ENCODE peak calls at places on chromosomes 11 and 22, in four cellular contexts. J, R, U and A are unnamed samples.

GRCh38 chr11:130109441-130109840 is 39.7 kb downstream of the APLP2 start:
- DNase-seq in J (no peak), R (no peak), U (no peak), A (no peak)

GRCh38 chr11:70116386-70117077 is 38.4 kb downstream of the ANO1 start:
- DNase-seq in J (no peak), R (no peak), U (no peak), A (no peak)

GRCh38 chr11:113387605-113388211 is at the start of gene ANKK1:
- DNase-seq in J (no peak), R (no peak), U (no peak), A (no peak)

GRCh38 chr11:100719362-100719761 is 32.3 kb downstream of the ARHGAP42 start:
- DNase-seq in J (peak), R (peak), U (no peak), A (no peak)

GRCh38 chr11:129435499-129436245 is 60.0 kb downstream of the BARX2 start:
- DNase-seq in J (peak), R (peak), U (no peak), A (no peak)

GRCh38 chr22:20552913-20553401 is 45.5 kb downstream of the MED15 start:
- DNase-seq in J (no peak), R (no peak), U (peak), A (no peak)

GRCh38 chr22:39933741-39934140 is 26.5 kb upstream of the TMA7B start:
- DNase-seq in J (no peak), R (no peak), U (no peak), A (no peak)

GRCh38 chr11:404551-405264 is 10.1 kb downstream of the SIGIRR start:
- DNase-seq in J (no peak), R (no peak), U (no peak), A (no peak)

GRCh38 chr11:12864316-12865156 is 144.6 kb upstream of the RASSF10 start:
- DNase-seq in J (peak), R (peak), U (peak), A (peak)

GRCh38 chr22:22682807-22683667 is 38.6 kb downstream of the GGTLC2 start:
- DNase-seq in J (no peak), R (no peak), U (peak), A (no peak)

GRCh38 chr22:44758354-44758969 is 6.1 kb downstream of the ARHGAP8 start:
- DNase-seq in J (no peak), R (peak), U (peak), A (peak)

DNA sequence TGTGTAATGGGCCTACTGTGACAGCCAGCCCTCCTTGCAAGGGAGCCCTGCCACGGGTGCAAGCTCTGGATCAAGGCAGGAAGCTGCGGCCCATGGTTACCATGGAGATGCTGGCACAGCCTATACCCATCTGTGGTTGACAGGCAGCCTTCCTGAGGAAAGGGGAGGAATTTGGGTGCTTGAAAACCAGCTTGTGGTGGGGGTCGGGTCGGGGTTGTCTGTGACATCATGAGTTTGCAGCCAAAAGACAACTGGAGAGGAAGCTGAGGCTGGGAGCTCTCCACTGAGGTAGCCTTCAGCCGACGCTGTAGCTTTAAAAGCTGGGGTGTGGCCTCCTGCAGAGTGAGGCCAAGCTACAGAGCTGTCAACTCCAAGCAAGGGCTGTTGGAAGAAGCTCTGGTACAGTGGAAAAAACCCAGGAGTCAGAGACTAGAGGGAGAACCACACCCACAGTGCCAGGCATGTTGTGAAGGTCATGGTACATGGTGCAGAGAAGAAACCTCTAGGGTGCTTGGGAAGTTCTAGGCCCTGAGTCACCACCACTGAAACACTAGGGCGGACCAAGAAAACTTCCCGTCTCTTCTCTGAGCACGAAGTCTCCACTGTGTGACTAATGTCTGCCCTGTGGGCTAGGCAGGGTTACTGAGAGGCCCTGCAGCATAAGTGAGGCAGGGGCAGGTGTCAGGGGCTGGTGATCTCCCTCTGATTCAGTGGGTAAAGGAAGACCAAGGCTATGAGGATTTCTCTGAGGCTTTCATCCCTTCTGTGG is 10.8 kb upstream of the LDHA start:
- DNase-seq in J (peak), R (peak), U (peak), A (peak)
- TF ChIP-seq CTCF in J (peak), R (no peak), U (no peak), A (no peak)

DNA sequence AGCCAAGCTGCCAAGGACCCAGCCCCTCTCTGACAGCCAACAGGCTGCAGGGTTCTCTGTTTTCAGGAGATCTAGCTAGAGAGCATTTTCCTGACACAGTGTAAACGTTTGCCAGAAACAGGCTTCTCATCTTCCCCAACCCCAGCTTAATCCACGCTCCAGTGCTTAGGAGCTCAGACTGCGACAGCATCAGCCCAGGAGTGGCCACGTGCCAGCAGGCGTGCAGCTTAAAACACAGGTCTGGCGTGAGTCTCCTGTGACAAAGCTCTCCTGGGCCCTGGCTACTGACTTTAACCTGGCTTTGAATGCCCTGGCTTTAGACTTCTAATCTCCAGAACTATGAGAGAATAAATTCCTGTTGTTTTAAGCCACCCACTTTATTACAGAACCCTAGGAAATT is 66.6 kb downstream of the GALNT18 start:
- DNase-seq in J (no peak), R (no peak), U (no peak), A (no peak)
- H3K27ac ChIP-seq in J (no peak), R (no peak), U (no peak), A (no peak)

DNA sequence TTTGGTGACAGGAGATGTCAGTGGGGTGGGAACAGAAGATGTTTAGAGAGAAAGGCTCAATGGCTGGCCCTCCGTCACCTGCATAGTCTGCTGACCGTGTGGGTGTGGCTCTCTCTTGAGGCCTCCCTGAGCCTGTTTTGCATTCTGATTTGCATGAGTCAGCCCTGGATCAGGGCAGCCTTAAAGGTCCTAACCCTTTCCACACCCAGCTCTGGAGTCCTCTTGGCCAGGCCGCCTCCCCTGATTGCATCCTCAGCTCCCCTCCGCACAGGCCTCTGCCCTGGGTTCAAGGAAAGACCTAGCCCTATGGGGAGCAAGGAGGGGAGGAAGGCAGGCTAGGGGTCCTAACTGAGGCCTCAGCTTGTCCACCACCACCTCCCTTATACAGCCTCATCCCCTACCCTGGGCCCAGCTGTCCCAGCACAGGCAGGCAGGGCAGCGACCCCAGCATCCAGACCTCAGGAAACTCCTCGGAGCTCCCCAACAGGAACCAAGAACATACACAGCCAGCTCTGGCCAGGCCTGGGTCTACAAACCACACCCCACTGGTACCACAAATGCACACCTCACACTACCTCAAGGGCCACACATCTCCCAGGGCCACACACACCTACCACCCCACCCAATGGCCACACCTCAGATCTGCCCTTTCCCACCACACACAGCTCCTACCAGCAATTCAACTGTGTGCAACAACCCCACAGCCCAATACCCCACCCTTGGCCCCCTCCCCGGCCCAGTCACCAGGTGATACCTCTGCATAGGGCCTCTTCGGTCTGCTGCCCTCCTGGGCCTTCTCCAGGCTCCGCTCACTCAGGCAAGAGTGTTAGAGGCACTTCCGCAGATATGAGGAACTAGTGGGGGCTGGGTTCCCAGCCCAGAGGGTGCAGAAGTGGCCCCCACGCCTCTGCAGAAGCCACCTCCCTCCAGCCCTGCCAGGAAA is 13.7 kb downstream of the ARAP1 start:
- DNase-seq in J (no peak), R (peak), U (no peak), A (peak)
- TF ChIP-seq CTCF in J (no peak), R (no peak), U (no peak), A (no peak)

DNA sequence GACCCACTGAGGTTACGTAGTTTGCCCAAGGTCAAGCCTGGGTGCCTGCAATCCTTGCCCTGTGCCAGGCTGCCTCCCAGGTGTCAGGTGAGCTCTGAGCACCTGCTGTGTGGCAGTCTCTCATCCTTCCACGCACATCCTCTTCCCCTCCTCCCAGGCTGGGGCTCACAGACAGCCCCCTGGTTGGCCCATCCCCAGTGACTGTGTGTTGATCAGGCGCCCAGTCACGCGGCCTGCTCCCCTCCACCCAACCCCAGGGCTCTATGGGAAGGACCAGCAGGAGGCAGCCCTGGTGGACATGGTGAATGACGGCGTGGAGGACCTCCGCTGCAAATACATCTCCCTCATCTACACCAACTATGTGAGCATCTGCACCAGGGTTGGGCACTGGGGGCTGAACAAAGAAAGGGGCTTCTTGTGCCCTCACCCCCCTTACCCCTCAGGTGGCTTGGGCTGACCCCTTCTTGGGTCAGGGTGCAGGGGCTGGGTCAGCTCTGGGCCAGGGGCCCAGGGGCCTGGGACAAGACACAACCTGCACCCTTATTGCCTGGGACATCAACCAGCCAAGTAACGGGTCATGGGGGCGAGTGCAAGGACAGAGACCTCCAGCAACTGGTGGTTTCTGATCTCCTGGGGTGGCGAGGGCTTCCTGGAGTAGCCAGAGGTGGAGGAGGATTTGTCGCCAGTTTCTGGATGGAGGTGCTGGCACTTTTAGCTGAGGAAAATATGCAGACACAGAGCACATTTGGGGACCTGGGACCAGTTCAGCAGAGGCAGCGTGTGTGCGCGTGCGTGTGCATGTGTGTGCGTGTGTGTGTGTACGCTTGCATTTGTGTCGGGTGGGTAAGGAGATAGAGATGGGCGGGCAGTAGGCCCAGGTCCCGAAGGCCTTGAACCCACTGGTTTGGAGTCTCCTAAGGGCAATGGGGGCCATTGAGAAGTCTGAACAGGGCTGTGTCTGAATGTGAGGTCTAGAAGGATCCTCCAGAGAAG is 1.6 kb downstream of the GSTP1 start:
- DNase-seq in J (no peak), R (no peak), U (no peak), A (no peak)
- H3K27ac ChIP-seq in J (peak), R (no peak), U (peak), A (peak)